ENCODE peak calls at places on chromosomes 12 and 14, in seven cellular contexts. U, I, X, E, C, A and Y are unnamed samples. For H3K27me3, the result is how much of the 10 kb centered on the place peaks cover.

GRCh38 chr12:132133952-132134652 is 10.0 kb downstream of the DDX51 start:
- DNase-seq in E (no peak), A (no peak), C (no peak), I (no peak), X (no peak), U (no peak), Y (no peak)

GRCh38 chr14:96135285-96135684 is 69.4 kb upstream of the BDKRB2 start:
- DNase-seq in E (no peak), U (no peak), X (peak), I (no peak), A (no peak), C (peak), Y (no peak)

GRCh38 chr12:100268835-100269564 is 2.0 kb downstream of the SCYL2 start:
- DNase-seq in A (peak), E (peak), X (no peak), U (no peak), C (no peak), I (peak), Y (no peak)

GRCh38 chr12:31236998-31237637 is 88.8 kb downstream of the SINHCAF start:
- DNase-seq in C (no peak), U (no peak), E (no peak), X (no peak), A (no peak), I (no peak), Y (no peak)

GRCh38 chr12:31363826-31364225 is 37.9 kb upstream of the SINHCAF start:
- DNase-seq in C (no peak), U (no peak), A (no peak), E (no peak), I (no peak), X (no peak), Y (no peak)

GRCh38 chr12:113302925-113303640 is 31.8 kb downstream of the SLC8B1 start:
- DNase-seq in I (no peak), A (no peak), X (no peak), U (no peak), C (no peak), E (no peak), Y (no peak)

GRCh38 chr14:77301103-77301502 is 19.6 kb downstream of the POMT2 start:
- DNase-seq in U (peak), C (peak), X (peak), A (peak), E (peak), I (peak), Y (peak)

GRCh38 chr14:72104011-72104613 is 171.9 kb downstream of the RGS6 start:
- DNase-seq in E (no peak), A (peak), U (no peak), X (no peak), C (no peak), I (peak), Y (peak)

GRCh38 chr12:20140751-20141150 is 227.6 kb upstream of the PDE3A start:
- DNase-seq in E (no peak), X (no peak), C (no peak), I (no peak), U (no peak), A (no peak), Y (no peak)

GRCh38 chr12:98297557-98297956 is 217.8 kb upstream of the TMPO start:
- DNase-seq in A (no peak), X (no peak), I (no peak), C (no peak), E (no peak), U (no peak), Y (no peak)

GRCh38 chr14:74213907-74214803 is 25.1 kb upstream of the VSX2 start:
- DNase-seq in A (no peak), X (no peak), C (peak), U (no peak), I (no peak), E (no peak), Y (no peak)

GRCh38 chr12:109582636-109583035 is 9.0 kb downstream of the MVK start:
- DNase-seq in I (no peak), X (no peak), E (peak), U (no peak), C (peak), A (peak), Y (no peak)

GRCh38 chr12:54725233-54725843 is 77.2 kb upstream of the DCD start:
- DNase-seq in E (peak), I (peak), X (no peak), C (no peak), U (no peak), A (peak), Y (peak)

DNA sequence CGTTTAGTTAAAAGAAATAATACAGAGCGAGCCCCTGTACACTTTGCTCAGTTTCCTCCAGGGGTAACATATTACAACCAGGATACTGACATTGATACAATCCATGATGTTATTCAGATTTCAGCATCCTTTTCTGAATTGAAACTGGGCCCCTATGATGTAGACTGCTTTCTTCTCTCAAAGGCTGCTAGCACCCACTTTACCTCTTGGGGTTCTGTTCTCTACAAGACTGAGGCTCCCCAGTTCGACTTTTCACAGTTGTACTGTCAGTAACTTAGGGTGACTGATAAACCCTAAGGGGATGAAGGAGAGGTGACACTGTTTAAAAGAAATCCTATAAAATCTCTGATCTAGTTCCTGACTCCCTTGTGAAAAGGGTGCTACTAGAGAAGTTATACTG is 861 bp downstream of the VPS33A start:
- DNase-seq in E (no peak), I (peak), C (no peak), U (no peak), X (no peak), A (no peak), Y (no peak)
- H3K4me3 ChIP-seq in E (peak), I (peak), C (peak), U (peak), X (peak), A (peak), Y (peak)

GRCh38 chr12:88579941-88580871 is at the start of gene KITLG:
- DNase-seq in C (peak), I (peak), U (peak), E (peak), A (peak), X (peak), Y (peak)

GRCh38 chr12:88577537-88577936 is 2.7 kb downstream of the KITLG start:
- DNase-seq in X (no peak), E (peak), C (no peak), U (no peak), A (peak), I (peak), Y (no peak)

GRCh38 chr12:88579572-88579940 is 715 bp downstream of the KITLG start:
- DNase-seq in A (peak), U (peak), I (peak), E (no peak), C (peak), X (peak), Y (peak)

GRCh38 chr12:88578274-88578673 is 2.0 kb downstream of the KITLG start:
- DNase-seq in X (no peak), E (peak), C (no peak), A (no peak), U (no peak), I (no peak), Y (peak)

DNA sequence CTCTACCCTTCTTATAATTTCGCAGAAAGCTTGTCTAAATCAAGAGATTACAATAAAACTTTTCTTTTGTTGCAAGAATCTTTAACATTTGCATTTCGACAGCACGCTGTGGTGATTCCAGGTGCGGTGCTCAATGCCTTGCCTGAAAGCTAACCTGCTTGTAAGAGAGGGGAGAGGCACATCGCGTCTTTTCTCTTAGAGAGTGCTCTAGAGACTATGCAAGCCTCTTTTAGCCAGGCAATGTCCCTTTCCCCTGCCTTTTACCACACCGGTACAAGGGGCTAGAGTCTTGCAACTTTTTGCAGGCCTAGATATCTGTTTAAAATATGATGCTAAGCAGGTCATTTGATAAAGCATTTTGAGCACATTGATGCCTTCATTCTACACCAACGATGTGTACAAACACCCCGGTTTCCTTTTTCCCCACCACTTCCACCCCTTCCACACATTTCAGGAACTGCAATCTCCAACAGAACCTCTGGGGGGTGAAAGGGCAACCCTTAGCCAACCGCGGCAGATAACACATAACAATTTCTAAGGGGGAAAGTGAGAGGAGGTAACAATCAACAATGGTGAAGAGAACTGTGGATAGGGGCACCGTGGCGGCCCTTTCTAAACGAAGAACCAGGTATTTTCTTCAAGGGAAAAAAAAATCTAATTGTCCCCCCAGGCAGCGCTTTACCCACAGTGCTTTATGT is 1.3 kb downstream of the KITLG start:
- DNase-seq in C (no peak), A (peak), X (no peak), U (no peak), I (peak), E (peak), Y (peak)
- TF ChIP-seq CTCF in C (peak), A (peak), X (peak), U (peak), I (peak), E (peak), Y (peak)

GRCh38 chr14:60658116-60658515 is 8.8 kb upstream of the SIX1 start:
- DNase-seq in E (no peak), U (no peak), C (no peak), I (no peak), X (no peak), A (no peak), Y (no peak)
- H3K27me3 ChIP-seq in E (under half), U (half or more), C (half or more), I (under half), X (half or more), A (half or more), Y (under half)

GRCh38 chr14:105421723-105422615 is 2.3 kb downstream of the MTA1 start:
- DNase-seq in I (no peak), U (no peak), C (no peak), X (no peak), A (no peak), E (no peak), Y (no peak)
- H3K4me3 ChIP-seq in I (peak), U (no peak), C (no peak), X (peak), A (no peak), E (no peak), Y (peak)

DNA sequence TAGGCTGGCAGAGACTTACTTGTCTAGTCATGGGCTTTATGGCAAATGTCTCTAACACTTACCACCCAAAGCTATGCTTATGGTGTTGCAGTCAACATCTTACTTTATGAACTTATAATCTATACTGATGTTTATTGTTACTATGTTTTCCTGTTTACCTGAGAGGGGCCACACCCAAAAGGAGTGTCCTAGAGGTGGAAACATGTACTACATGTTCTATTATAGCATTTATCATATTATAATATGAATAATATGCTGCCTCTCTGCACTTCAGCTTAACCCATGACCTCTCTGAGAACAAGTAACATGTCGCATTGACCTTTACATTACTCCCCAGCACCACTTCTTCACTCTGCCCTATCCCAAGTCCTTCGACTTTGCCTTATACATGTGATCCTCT is 501.8 kb downstream of the ETNK1 start:
- DNase-seq in I (no peak), C (no peak), E (no peak), X (no peak), A (no peak), U (no peak), Y (no peak)
- TF ChIP-seq CTCF in I (no peak), C (no peak), E (no peak), X (no peak), A (no peak), U (no peak), Y (no peak)